ENCODE peak calls at places on chromosomes 4 and X, in eight cellular contexts. P is tibial nerve, I is ELR, V is ureter, X is Peyer's patch, A is AG10803, B is HEK293T, E is KBM-7. F is an unnamed sample.

GRCh38 chrX:44203791-44204190 is 139.7 kb downstream of the EFHC2 start:
- DNase-seq in P (no peak), I (no peak), V (no peak), X (no peak), A (no peak), B (no peak), E (no peak), F (no peak)

GRCh38 chr4:7788687-7789425 is 150.8 kb downstream of the AFAP1 start:
- DNase-seq in P (no peak), I (no peak), V (no peak), X (no peak), A (peak), B (no peak), E (no peak), F (peak)

GRCh38 chr4:61921890-61922289 is 721.8 kb downstream of the ADGRL3 start:
- DNase-seq in P (no peak), I (no peak), V (no peak), X (no peak), A (no peak), B (no peak), E (no peak), F (no peak)

GRCh38 chr4:94332983-94333590 is 9.5 kb downstream of the HPGDS start:
- DNase-seq in P (no peak), I (no peak), V (no peak), X (no peak), A (no peak), B (no peak), E (no peak), F (peak)

GRCh38 chr4:82705881-82706280 is 92.7 kb downstream of the SCD5 start:
- DNase-seq in P (no peak), I (peak), V (no peak), X (no peak), A (no peak), B (no peak), E (no peak), F (peak)

GRCh38 chr4:2298548-2298991 is 36.7 kb upstream of the MXD4 start:
- DNase-seq in P (no peak), I (no peak), V (peak), X (no peak), A (peak), B (no peak), E (no peak), F (peak)

GRCh38 chr4:20126906-20127305 is 124.8 kb upstream of the SLIT2 start:
- DNase-seq in P (no peak), I (peak), V (no peak), X (no peak), A (peak), B (no peak), E (no peak), F (no peak)

GRCh38 chr4:175536852-175537453 is 275.1 kb downstream of the GPM6A start:
- DNase-seq in P (no peak), I (peak), V (no peak), X (no peak), A (peak), B (peak), E (peak), F (peak)

GRCh38 chrX:12065251-12065650 is 73.0 kb upstream of the FRMPD4 start:
- DNase-seq in P (no peak), I (peak), V (no peak), X (no peak), A (peak), B (peak), E (peak), F (peak)

GRCh38 chr4:24262616-24263015 is 321.7 kb downstream of the DHX15 start:
- DNase-seq in P (no peak), I (no peak), V (no peak), X (no peak), A (peak), B (no peak), E (no peak), F (no peak)

GRCh38 chr4:56235714-56236113 is 151.6 kb downstream of the AASDH start:
- DNase-seq in P (no peak), I (no peak), V (no peak), X (no peak), A (no peak), B (no peak), E (no peak), F (no peak)

GRCh38 chr4:45554423-45554822 is 569.4 kb downstream of the GABRG1 start:
- DNase-seq in P (no peak), I (no peak), V (no peak), X (no peak), A (no peak), B (no peak), E (no peak), F (no peak)

GRCh38 chrX:2463973-2464676 is 36.7 kb downstream of the DHRSX start:
- DNase-seq in P (no peak), I (peak), V (no peak), X (no peak), A (no peak), B (peak), E (peak), F (peak)

GRCh38 chrX:108165349-108166111 is 74.0 kb downstream of the ATG4A start:
- DNase-seq in P (no peak), I (peak), V (no peak), X (no peak), A (peak), B (peak), E (peak), F (peak)

GRCh38 chrX:2596050-2596449 is 95.0 kb upstream of the CD99 start:
- DNase-seq in P (no peak), I (peak), V (no peak), X (no peak), A (no peak), B (no peak), E (no peak), F (no peak)

GRCh38 chr4:8398347-8398746 is 42.2 kb downstream of the ACOX3 start:
- DNase-seq in P (no peak), I (no peak), V (no peak), X (no peak), A (no peak), B (no peak), E (peak), F (no peak)

GRCh38 chr4:39032218-39033085 is at the start of gene TMEM156:
- DNase-seq in P (no peak), I (peak), V (no peak), X (no peak), A (no peak), B (no peak), E (peak), F (peak)